ENCODE peak calls at places on chromosomes 12 and 14, in nine cellular contexts. One of them, this sample, is unnamed.

GRCh38 chr12:123126294-123127144 is 24.4 kb downstream of the PITPNM2 start:
- DNase-seq in progenitor cell of endocrine pancreas: no peak
- DNase-seq in GM13976: no peak
- DNase-seq in GM20000: no peak
- DNase-seq in psoas muscle: peak; percentile 67
- DNase-seq in fibroblast of the aortic adventitia: peak; percentile 64
- DNase-seq in lower leg skin: no peak
- DNase-seq in fibroblast of lung: peak; percentile 99
- DNase-seq in Peyer's patch: no peak
- DNase-seq in this sample: no peak

GRCh38 chr12:80195143-80195726 is 95.9 kb downstream of the OTOGL start:
- DNase-seq in GM13976: peak; percentile 26
- DNase-seq in progenitor cell of endocrine pancreas: peak; percentile 16
- DNase-seq in psoas muscle: no peak
- DNase-seq in Peyer's patch: no peak
- DNase-seq in GM20000: peak; percentile 21
- DNase-seq in lower leg skin: no peak
- DNase-seq in fibroblast of the aortic adventitia: peak; percentile 87
- DNase-seq in fibroblast of lung: peak; percentile 64
- DNase-seq in this sample: no peak

GRCh38 chr12:50488801-50489200 is 16.0 kb upstream of the DIP2B start:
- DNase-seq in fibroblast of lung: no peak
- DNase-seq in progenitor cell of endocrine pancreas: no peak
- DNase-seq in lower leg skin: no peak
- DNase-seq in GM20000: no peak
- DNase-seq in Peyer's patch: no peak
- DNase-seq in fibroblast of the aortic adventitia: no peak
- DNase-seq in GM13976: no peak
- DNase-seq in psoas muscle: no peak
- DNase-seq in this sample: no peak

GRCh38 chr12:30023186-30023585 is 239.4 kb upstream of the TMTC1 start:
- DNase-seq in Peyer's patch: no peak
- DNase-seq in progenitor cell of endocrine pancreas: no peak
- DNase-seq in fibroblast of the aortic adventitia: peak; percentile 79
- DNase-seq in GM13976: no peak
- DNase-seq in fibroblast of lung: peak; percentile 73
- DNase-seq in psoas muscle: no peak
- DNase-seq in lower leg skin: no peak
- DNase-seq in GM20000: no peak
- DNase-seq in this sample: no peak

GRCh38 chr12:31323466-31324115 is 2.4 kb downstream of the SINHCAF start:
- DNase-seq in psoas muscle: no peak
- DNase-seq in Peyer's patch: no peak
- DNase-seq in fibroblast of the aortic adventitia: no peak
- DNase-seq in GM13976: peak; percentile 57
- DNase-seq in GM20000: peak; percentile 63
- DNase-seq in progenitor cell of endocrine pancreas: no peak
- DNase-seq in fibroblast of lung: no peak
- DNase-seq in lower leg skin: peak; percentile 87
- DNase-seq in this sample: no peak

GRCh38 chr12:90100619-90101018 is 392.0 kb upstream of the ATP2B1 start:
- DNase-seq in GM20000: no peak
- DNase-seq in lower leg skin: no peak
- DNase-seq in GM13976: no peak
- DNase-seq in psoas muscle: no peak
- DNase-seq in progenitor cell of endocrine pancreas: no peak
- DNase-seq in Peyer's patch: no peak
- DNase-seq in fibroblast of lung: no peak
- DNase-seq in fibroblast of the aortic adventitia: no peak
- DNase-seq in this sample: no peak

GRCh38 chr12:44286336-44286735 is 450.5 kb downstream of the TMEM117 start:
- DNase-seq in progenitor cell of endocrine pancreas: no peak
- DNase-seq in fibroblast of lung: peak; percentile 71
- DNase-seq in GM13976: no peak
- DNase-seq in Peyer's patch: no peak
- DNase-seq in psoas muscle: no peak
- DNase-seq in GM20000: peak; percentile 10
- DNase-seq in lower leg skin: no peak
- DNase-seq in fibroblast of the aortic adventitia: no peak
- DNase-seq in this sample: no peak

GRCh38 chr14:61042220-61042619 is 61.2 kb downstream of the SLC38A6 start:
- DNase-seq in lower leg skin: no peak
- DNase-seq in progenitor cell of endocrine pancreas: no peak
- DNase-seq in Peyer's patch: no peak
- DNase-seq in fibroblast of lung: no peak
- DNase-seq in psoas muscle: no peak
- DNase-seq in GM13976: no peak
- DNase-seq in fibroblast of the aortic adventitia: no peak
- DNase-seq in GM20000: no peak
- DNase-seq in this sample: no peak

GRCh38 chr12:10849425-10849878 is at the start of gene PRR4:
- DNase-seq in fibroblast of lung: peak; percentile 30
- DNase-seq in GM13976: no peak
- DNase-seq in psoas muscle: no peak
- DNase-seq in GM20000: no peak
- DNase-seq in lower leg skin: no peak
- DNase-seq in Peyer's patch: no peak
- DNase-seq in progenitor cell of endocrine pancreas: no peak
- DNase-seq in fibroblast of the aortic adventitia: no peak
- DNase-seq in this sample: no peak

GRCh38 chr12:110896559-110896958 is 23.8 kb downstream of the MYL2 start:
- DNase-seq in progenitor cell of endocrine pancreas: no peak
- DNase-seq in GM13976: no peak
- DNase-seq in Peyer's patch: no peak
- DNase-seq in fibroblast of lung: no peak
- DNase-seq in fibroblast of the aortic adventitia: no peak
- DNase-seq in lower leg skin: no peak
- DNase-seq in GM20000: no peak
- DNase-seq in psoas muscle: no peak
- DNase-seq in this sample: no peak

GRCh38 chr12:68122236-68122920 is 37.2 kb downstream of the IFNG start:
- DNase-seq in lower leg skin: no peak
- DNase-seq in Peyer's patch: no peak
- DNase-seq in GM13976: no peak
- DNase-seq in psoas muscle: no peak
- DNase-seq in fibroblast of lung: peak; percentile 64
- DNase-seq in progenitor cell of endocrine pancreas: no peak
- DNase-seq in fibroblast of the aortic adventitia: no peak
- DNase-seq in GM20000: no peak
- DNase-seq in this sample: no peak

GRCh38 chr14:68523326-68523610 is 269.6 kb downstream of the ZFP36L1 start:
- DNase-seq in Peyer's patch: no peak
- DNase-seq in progenitor cell of endocrine pancreas: no peak
- DNase-seq in fibroblast of the aortic adventitia: peak; percentile 27
- DNase-seq in psoas muscle: no peak
- DNase-seq in lower leg skin: peak; percentile 78
- DNase-seq in GM13976: no peak
- DNase-seq in GM20000: no peak
- DNase-seq in fibroblast of lung: no peak
- DNase-seq in this sample: no peak

GRCh38 chr14:68522510-68523325 is 270.1 kb downstream of the ZFP36L1 start:
- DNase-seq in GM13976: no peak
- DNase-seq in lower leg skin: peak; percentile 66
- DNase-seq in psoas muscle: no peak
- DNase-seq in fibroblast of lung: no peak
- DNase-seq in Peyer's patch: no peak
- DNase-seq in progenitor cell of endocrine pancreas: no peak
- DNase-seq in GM20000: no peak
- DNase-seq in fibroblast of the aortic adventitia: peak; percentile 97
- DNase-seq in this sample: no peak

GRCh38 chr14:68525516-68525915 is 267.4 kb downstream of the ZFP36L1 start:
- DNase-seq in progenitor cell of endocrine pancreas: no peak
- DNase-seq in Peyer's patch: no peak
- DNase-seq in fibroblast of the aortic adventitia: no peak
- DNase-seq in psoas muscle: no peak
- DNase-seq in GM20000: no peak
- DNase-seq in fibroblast of lung: no peak
- DNase-seq in GM13976: no peak
- DNase-seq in lower leg skin: peak; percentile 71
- DNase-seq in this sample: no peak

GRCh38 chr14:68521952-68522509 is 270.8 kb downstream of the ZFP36L1 start:
- DNase-seq in progenitor cell of endocrine pancreas: no peak
- DNase-seq in GM20000: no peak
- DNase-seq in lower leg skin: peak; percentile 76
- DNase-seq in fibroblast of the aortic adventitia: no peak
- DNase-seq in psoas muscle: no peak
- DNase-seq in GM13976: no peak
- DNase-seq in fibroblast of lung: no peak
- DNase-seq in Peyer's patch: no peak
- DNase-seq in this sample: no peak

DNA sequence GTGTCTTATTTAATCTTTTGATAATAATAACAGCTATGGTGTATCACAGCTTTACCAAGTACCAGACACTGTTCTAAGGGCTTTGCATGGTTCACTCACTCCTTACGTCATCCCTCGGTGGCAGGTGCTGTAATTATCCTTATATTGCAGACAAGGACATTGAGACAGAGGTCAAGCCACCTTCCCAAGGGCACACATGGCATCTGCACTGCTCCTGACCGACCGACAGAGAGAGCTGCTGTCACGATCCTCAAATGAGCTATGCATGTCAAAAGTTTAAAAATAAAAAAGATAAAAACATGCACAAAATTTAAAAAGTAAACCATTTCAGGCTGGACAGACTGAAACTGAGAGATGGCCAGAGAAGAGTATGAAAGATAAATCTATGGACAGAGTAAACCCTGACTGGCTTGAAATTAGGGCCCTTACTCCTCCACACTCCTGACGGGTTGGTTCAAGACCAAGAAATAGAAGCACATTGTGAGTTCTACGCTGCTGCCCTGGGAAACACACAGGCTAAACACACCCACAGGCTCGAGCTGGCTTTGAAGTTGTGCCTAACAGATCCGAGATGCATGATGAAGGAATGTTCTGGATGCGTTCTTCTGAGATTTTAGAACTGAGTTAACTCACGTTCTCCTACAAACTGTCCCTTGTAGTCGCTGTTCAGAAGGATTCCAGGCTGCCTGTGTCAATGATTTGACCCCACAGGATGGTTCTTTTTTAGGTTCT is 268.7 kb downstream of the ZFP36L1 start:
- DNase-seq in lower leg skin: peak; percentile 86
- DNase-seq in progenitor cell of endocrine pancreas: no peak
- DNase-seq in fibroblast of lung: no peak
- DNase-seq in GM20000: no peak
- DNase-seq in psoas muscle: no peak
- DNase-seq in GM13976: no peak
- DNase-seq in fibroblast of the aortic adventitia: peak; percentile 77
- DNase-seq in Peyer's patch: no peak
- DNase-seq in this sample: no peak
- TF ChIP-seq CTCF in lower leg skin: no peak
- TF ChIP-seq CTCF in progenitor cell of endocrine pancreas: no peak
- TF ChIP-seq CTCF in fibroblast of lung: peak; percentile 64
- TF ChIP-seq CTCF in GM20000: no peak
- TF ChIP-seq CTCF in psoas muscle: peak; percentile 33
- TF ChIP-seq CTCF in GM13976: no peak
- TF ChIP-seq CTCF in fibroblast of the aortic adventitia: peak; percentile 62
- TF ChIP-seq CTCF in Peyer's patch: peak; percentile 8
- TF ChIP-seq CTCF in this sample: no peak

GRCh38 chr12:65609359-65609771 is 214.9 kb upstream of the HMGA2 start:
- DNase-seq in GM20000: no peak
- DNase-seq in Peyer's patch: no peak
- DNase-seq in lower leg skin: no peak
- DNase-seq in fibroblast of lung: peak; percentile 85
- DNase-seq in psoas muscle: no peak
- DNase-seq in progenitor cell of endocrine pancreas: no peak
- DNase-seq in fibroblast of the aortic adventitia: peak; percentile 90
- DNase-seq in GM13976: no peak
- DNase-seq in this sample: no peak
- TF ChIP-seq CTCF in GM20000: no peak
- TF ChIP-seq CTCF in Peyer's patch: no peak
- TF ChIP-seq CTCF in lower leg skin: no peak
- TF ChIP-seq CTCF in fibroblast of lung: no peak
- TF ChIP-seq CTCF in psoas muscle: no peak
- TF ChIP-seq CTCF in progenitor cell of endocrine pancreas: no peak
- TF ChIP-seq CTCF in fibroblast of the aortic adventitia: no peak
- TF ChIP-seq CTCF in GM13976: no peak
- TF ChIP-seq CTCF in this sample: no peak

DNA sequence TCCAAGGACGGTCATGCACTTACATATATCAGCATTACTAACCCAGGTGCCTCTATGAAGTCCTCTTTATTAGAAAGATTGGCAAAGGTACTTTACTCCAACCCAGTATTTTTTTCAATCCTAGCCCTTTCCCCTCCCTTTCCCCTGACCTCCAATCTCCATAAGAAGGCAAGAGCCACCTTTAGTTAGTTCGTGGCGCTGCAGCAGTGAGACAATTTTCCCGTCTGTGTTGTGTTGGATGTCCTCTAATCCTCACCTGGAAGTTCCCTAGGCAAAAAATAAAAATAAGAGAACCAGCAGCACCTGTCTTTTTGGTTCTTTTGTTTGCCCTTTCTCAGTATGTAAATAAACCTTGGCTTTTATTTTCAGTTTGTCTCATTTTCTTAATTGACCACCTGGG is 439.6 kb upstream of the LRFN5 start:
- DNase-seq in progenitor cell of endocrine pancreas: no peak
- DNase-seq in Peyer's patch: no peak
- DNase-seq in lower leg skin: no peak
- DNase-seq in fibroblast of the aortic adventitia: no peak
- DNase-seq in psoas muscle: no peak
- DNase-seq in GM20000: no peak
- DNase-seq in GM13976: no peak
- DNase-seq in fibroblast of lung: no peak
- DNase-seq in this sample: no peak
- TF ChIP-seq CTCF in progenitor cell of endocrine pancreas: no peak
- TF ChIP-seq CTCF in Peyer's patch: no peak
- TF ChIP-seq CTCF in lower leg skin: no peak
- TF ChIP-seq CTCF in fibroblast of the aortic adventitia: no peak
- TF ChIP-seq CTCF in psoas muscle: no peak
- TF ChIP-seq CTCF in GM20000: no peak
- TF ChIP-seq CTCF in GM13976: no peak
- TF ChIP-seq CTCF in fibroblast of lung: no peak
- TF ChIP-seq CTCF in this sample: no peak

DNA sequence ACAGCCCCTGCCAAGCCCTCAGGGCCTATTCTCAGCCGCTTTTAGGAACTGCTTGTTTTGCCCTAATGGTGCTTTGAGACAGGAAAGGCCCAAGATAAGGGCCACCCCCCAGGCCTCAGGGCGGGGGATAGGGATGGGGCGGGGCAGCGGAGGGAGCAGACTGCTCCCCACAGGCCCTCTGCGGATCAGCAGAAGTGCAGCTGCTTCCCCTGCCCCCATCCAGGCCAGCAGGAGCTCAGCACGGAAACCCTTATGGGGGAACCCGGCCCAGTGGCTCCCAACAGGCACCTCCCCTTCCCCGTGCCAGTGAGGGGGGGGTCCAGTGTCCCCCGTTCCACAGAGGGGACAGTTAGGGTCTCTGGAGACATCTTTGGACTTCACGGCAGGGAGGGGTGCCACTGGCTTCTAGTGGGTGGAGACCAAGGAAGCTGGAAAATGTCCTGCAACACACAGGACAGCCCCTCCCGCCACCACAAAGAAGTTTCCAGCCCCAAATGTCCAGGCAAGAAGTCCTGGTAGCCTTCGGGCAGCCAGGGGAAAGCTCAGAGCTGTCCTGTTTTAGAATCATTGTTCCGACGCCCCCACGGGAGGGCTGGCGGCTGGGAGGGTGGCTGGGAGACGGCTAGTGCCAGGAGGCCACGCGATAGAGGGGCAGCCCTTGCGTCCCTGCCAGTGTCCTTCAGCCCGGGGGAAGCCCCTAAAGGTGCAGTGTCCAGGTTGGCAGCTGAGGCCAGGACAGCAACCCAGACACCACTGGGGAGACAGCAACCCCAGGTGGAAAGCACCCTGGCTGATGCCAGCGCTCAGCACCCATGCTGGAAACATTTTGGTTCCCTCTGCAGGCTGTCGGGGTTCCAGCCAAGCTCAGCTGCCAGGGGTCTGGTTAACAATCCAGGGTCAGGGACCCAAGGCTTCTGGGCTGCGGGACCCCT is 10.4 kb upstream of the GPR132 start:
- DNase-seq in psoas muscle: no peak
- DNase-seq in GM13976: peak; percentile 87
- DNase-seq in lower leg skin: peak; percentile 92
- DNase-seq in progenitor cell of endocrine pancreas: no peak
- DNase-seq in GM20000: peak; percentile 89
- DNase-seq in Peyer's patch: peak; percentile 51
- DNase-seq in fibroblast of lung: peak; percentile 35
- DNase-seq in fibroblast of the aortic adventitia: peak; percentile 53
- DNase-seq in this sample: no peak
- TF ChIP-seq CTCF in psoas muscle: no peak
- TF ChIP-seq CTCF in GM13976: no peak
- TF ChIP-seq CTCF in lower leg skin: no peak
- TF ChIP-seq CTCF in progenitor cell of endocrine pancreas: no peak
- TF ChIP-seq CTCF in GM20000: no peak
- TF ChIP-seq CTCF in Peyer's patch: no peak
- TF ChIP-seq CTCF in fibroblast of lung: no peak
- TF ChIP-seq CTCF in fibroblast of the aortic adventitia: no peak
- TF ChIP-seq CTCF in this sample: no peak

This sample was measured in omental fat pad.